ENCODE peak calls at places on chromosomes 2 and 18, in six cellular contexts. Q, N, H, A, L and M are unnamed samples.

GRCh38 chr2:156064540-156064939 is 268.0 kb downstream of the NR4A2 start:
- DNase-seq in H (no peak), Q (no peak), A (no peak), N (no peak), L (no peak), M (no peak)

GRCh38 chr2:227684258-227684657 is 17.7 kb downstream of the SCYGR5 start:
- DNase-seq in H (no peak), N (no peak), Q (no peak), A (no peak), L (no peak), M (no peak)

GRCh38 chr18:61677435-61677830 is 215.4 kb downstream of the RNF152 start:
- DNase-seq in Q (no peak), N (no peak), A (no peak), H (no peak), L (no peak), M (no peak)

GRCh38 chr2:206480161-206480560 is 36.8 kb downstream of the ADAM23 start:
- DNase-seq in N (no peak), L (no peak), H (no peak), Q (no peak), A (no peak), M (no peak)

GRCh38 chr2:9752441-9753275 is 90.6 kb upstream of the TAF1B start:
- DNase-seq in A (no peak), H (peak), N (no peak), Q (no peak), L (peak), M (no peak)

GRCh38 chr18:23752796-23753195 is 63.5 kb downstream of the LAMA3 start:
- DNase-seq in Q (no peak), A (no peak), H (no peak), N (no peak), L (no peak), M (no peak)

GRCh38 chr18:58394607-58395425 is 234.1 kb downstream of the ALPK2 start:
- DNase-seq in Q (no peak), N (no peak), H (peak), A (no peak), L (no peak), M (no peak)

GRCh38 chr18:5469340-5469739 is 74.5 kb downstream of the EPB41L3 start:
- DNase-seq in N (no peak), L (no peak), H (no peak), A (no peak), Q (no peak), M (no peak)

GRCh38 chr2:172698041-172698863 is 37.4 kb upstream of the RAPGEF4 start:
- DNase-seq in L (no peak), Q (no peak), N (no peak), A (no peak), H (peak), M (no peak)

GRCh38 chr2:236178921-236179652 is 10.9 kb upstream of the GBX2 start:
- DNase-seq in N (peak), H (no peak), L (no peak), A (no peak), Q (no peak), M (no peak)

DNA sequence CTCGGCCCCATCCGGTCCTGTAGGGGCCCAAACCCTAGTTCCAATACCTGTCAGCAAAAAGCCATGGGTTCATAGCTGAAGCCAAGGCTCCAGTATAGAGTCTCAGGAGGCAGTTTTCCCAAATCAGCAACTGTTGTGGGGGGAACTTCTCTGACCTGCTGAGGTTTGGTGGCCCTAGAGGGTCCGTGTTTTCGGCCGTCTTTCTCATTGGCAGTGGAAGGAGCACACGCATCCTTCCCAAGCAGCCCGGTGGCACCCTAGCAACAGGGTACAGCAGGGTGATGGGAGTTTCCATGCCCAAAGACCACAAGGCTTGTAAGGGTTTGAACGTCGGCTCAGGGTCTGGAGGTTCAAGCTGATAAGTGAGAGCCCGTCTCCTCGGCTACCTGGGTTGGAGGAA is 6.6 kb downstream of the FOSL2 start:
- DNase-seq in H (no peak), N (no peak), Q (no peak), A (no peak), L (no peak), M (no peak)
- H3K4me3 ChIP-seq in H (no peak), N (no peak), Q (peak), A (no peak), L (no peak), M (no peak)

DNA sequence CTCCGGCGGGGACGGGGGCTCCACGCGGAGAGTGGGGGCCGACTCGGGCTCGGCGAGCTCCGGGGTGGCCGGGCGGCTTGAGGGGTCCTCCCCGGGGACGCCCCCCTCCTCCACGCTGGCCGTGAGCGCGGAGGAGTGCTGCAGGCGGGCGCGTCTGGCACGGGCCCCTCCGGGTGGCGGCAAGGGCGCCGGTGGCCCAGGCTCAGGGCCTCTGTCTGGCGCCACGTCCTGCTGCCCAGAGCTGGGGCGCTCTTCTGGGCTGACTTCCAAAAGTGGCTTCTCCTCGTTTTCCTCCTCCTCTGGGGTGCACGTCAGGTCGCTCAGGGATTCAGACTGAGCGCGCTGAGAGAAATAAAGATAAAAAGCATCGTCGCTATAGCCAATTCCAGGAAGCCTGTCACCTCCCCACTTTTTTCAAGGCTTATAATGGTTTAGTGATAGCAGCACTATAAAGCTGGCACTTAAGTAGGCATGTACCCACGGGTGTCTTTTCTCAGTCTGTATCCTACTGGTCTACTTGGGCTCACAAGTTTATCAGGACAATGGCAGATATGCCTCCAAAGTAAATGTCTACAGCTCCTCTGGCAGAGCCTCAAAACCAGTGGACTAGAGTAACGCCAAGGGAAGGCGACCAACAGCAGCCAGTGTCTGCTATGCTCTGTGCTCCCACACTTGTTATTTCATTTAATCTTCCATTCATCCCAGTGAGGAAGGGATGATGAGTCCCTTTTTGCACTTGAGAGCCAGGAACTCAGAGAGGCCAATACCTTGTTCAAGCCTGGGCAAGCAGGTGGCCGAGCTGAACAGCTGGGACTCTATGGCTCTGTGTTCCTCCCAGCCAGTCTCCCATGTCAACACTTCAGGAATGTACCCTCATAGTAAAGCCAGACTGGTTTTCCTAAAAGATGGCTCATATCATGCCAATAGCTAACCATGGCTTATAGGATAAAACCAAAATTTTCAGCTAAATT is 92.5 kb upstream of the MGAT4A start:
- DNase-seq in L (no peak), A (no peak), Q (no peak), N (peak), H (no peak), M (peak)
- H3K4me3 ChIP-seq in L (peak), A (peak), Q (peak), N (peak), H (no peak), M (peak)

GRCh38 chr2:184597571-184597980 is 753 bp upstream of the ZNF804A start:
- DNase-seq in N (peak), L (no peak), A (no peak), Q (peak), H (peak), M (no peak)

GRCh38 chr2:184597996-184598312 is 375 bp upstream of the ZNF804A start:
- DNase-seq in Q (no peak), N (peak), H (no peak), L (no peak), A (no peak), M (no peak)

GRCh38 chr2:184598313-184599053 is at the start of gene ZNF804A:
- DNase-seq in N (peak), H (peak), L (no peak), A (peak), Q (peak), M (peak)

GRCh38 chr2:184599054-184599874 is 935 bp downstream of the ZNF804A start:
- DNase-seq in Q (no peak), L (no peak), A (no peak), N (no peak), H (peak), M (no peak)

GRCh38 chr2:184599875-184600227 is 1.5 kb downstream of the ZNF804A start:
- DNase-seq in L (no peak), N (no peak), H (no peak), A (no peak), Q (no peak), M (no peak)
- H3K4me3 ChIP-seq in L (no peak), N (no peak), H (no peak), A (no peak), Q (no peak), M (no peak)

GRCh38 chr2:127740665-127741287 is 39.5 kb downstream of the SFT2D3 start:
- DNase-seq in L (no peak), H (no peak), A (no peak), Q (no peak), N (no peak), M (no peak)

GRCh38 chr2:127735537-127736399 is 34.5 kb downstream of the SFT2D3 start:
- DNase-seq in H (peak), N (no peak), L (no peak), Q (no peak), A (no peak), M (no peak)

GRCh38 chr2:127735044-127735443 is 33.7 kb downstream of the SFT2D3 start:
- DNase-seq in A (no peak), L (no peak), Q (no peak), N (no peak), H (no peak), M (no peak)

GRCh38 chr2:127739800-127740199 is 38.5 kb downstream of the SFT2D3 start:
- DNase-seq in A (no peak), Q (no peak), N (no peak), L (no peak), H (no peak), M (no peak)

DNA sequence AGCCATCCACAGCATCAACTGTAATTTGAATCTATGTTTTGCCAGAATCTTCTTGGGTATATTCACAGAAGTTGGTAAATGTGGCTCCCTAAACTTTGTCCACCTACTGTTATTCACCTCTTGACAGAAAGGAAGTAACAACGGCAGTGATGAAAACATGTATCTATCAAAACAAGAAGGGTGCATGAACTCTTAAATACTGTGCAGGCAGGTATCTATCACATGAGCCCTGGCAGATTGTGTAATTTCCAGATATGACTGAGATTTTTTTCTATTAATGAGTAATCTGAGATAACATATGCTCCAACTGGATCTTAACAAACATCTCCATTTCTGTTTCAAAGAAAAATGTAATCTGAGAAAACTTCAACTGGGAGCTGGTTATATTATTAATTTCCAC is 36.6 kb downstream of the SFT2D3 start:
- DNase-seq in N (no peak), L (no peak), Q (no peak), H (no peak), A (no peak), M (no peak)
- H3K4me3 ChIP-seq in N (no peak), L (no peak), Q (no peak), H (no peak), A (no peak), M (no peak)

DNA sequence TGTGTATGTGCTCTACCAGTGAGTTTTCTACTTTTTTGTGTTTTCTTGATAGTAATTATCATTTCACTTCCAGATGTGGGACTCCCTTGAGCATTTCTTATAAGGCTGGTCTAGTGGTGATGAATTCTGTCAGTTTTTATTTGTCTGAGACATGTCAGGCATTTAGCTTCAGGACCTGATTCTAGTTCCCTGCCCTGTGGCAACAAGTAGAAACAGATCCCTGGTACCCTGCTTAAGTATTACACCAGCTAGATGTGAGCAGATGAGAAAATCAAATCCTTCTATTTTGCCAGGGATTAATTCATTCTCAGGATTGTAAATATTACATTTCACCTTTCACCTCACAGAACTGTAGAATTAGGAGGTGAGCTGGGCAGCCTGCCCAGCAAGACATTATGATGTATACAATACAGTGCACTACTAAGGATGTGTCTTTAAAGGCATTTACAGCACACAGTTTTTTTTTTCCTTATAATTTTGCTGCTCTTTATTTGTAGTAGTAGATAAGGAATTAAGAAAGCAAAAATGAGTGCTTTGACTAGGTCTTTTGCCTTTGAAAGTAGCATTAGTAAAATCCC is 35.1 kb downstream of the GALM start:
- DNase-seq in Q (no peak), N (no peak), H (no peak), A (peak), L (no peak), M (no peak)
- H3K4me3 ChIP-seq in Q (no peak), N (no peak), H (no peak), A (no peak), L (no peak), M (no peak)

GRCh38 chr2:191010887-191011885 is 2.8 kb downstream of the STAT1 start:
- DNase-seq in H (no peak), Q (no peak), A (no peak), L (no peak), N (no peak), M (no peak)
- H3K4me3 ChIP-seq in H (no peak), Q (no peak), A (no peak), L (peak), N (no peak), M (no peak)

DNA sequence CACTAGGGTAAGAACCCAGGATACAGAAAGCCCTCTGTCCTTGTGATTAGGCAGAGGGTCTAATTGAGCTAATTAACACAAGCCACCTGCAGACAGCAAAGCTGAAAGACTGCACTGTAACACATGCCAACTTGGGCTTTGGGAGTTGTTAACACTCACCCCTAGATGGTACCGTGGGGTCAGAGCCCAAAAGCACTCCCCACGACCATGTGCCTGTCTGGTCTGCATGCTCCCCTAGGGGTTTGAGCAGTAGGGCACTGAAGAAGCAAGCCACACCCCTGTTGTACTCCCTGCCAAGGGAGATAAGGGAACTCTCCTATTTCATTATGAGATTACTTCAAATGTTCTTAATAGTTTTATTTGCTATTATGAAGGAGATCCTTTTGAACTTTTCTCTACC is 560.1 kb upstream of the FSHR start:
- DNase-seq in L (no peak), N (peak), A (no peak), H (no peak), Q (no peak), M (no peak)
- H3K4me3 ChIP-seq in L (no peak), N (no peak), A (no peak), H (no peak), Q (no peak), M (no peak)